ENCODE peak calls at places on chromosomes 12 and 14, in four cellular contexts. S is stimulated activated CD4-positive, alpha-beta T cell treated with anti-CD3 and anti-CD28 coated beads, Interleukin-4, amount 100 ng/mL, for 24 hours; Y is left cardiac atrium; B is NCI-H1694. H is an unnamed sample.

GRCh38 chr12:57868870-57869609 is 22.5 kb upstream of the CTDSP2 start:
- DNase-seq in S (no peak), Y (peak), B (peak), H (no peak)

GRCh38 chr14:103767306-103767894 is 51.8 kb downstream of the ZFYVE21 start:
- DNase-seq in S (no peak), Y (no peak), B (no peak), H (no peak)

GRCh38 chr14:44846232-44846824 is 115.4 kb downstream of the KLHL28 start:
- DNase-seq in S (no peak), Y (no peak), B (peak), H (peak)

GRCh38 chr12:54716284-54716683 is 68.1 kb upstream of the DCD start:
- DNase-seq in S (no peak), Y (no peak), B (no peak), H (no peak)

GRCh38 chr12:115943630-115944391 is 333.7 kb downstream of the MED13L start:
- DNase-seq in S (no peak), Y (peak), B (no peak), H (no peak)

GRCh38 chr14:24848427-24848826 is 201.5 kb downstream of the STXBP6 start:
- DNase-seq in S (no peak), Y (no peak), B (no peak), H (no peak)

GRCh38 chr14:101812071-101812470 is 50.6 kb downstream of the PPP2R5C start:
- DNase-seq in S (no peak), Y (no peak), B (no peak), H (no peak)

GRCh38 chr12:53817021-53817389 is 65.2 kb upstream of the CISTR start:
- DNase-seq in S (no peak), Y (no peak), B (no peak), H (no peak)

GRCh38 chr12:74370608-74371216 is 166.9 kb upstream of the ATXN7L3B start:
- DNase-seq in S (no peak), Y (no peak), B (no peak), H (no peak)

GRCh38 chr14:96038920-96039632 is at the start of gene C14orf132:
- DNase-seq in S (peak), Y (peak), B (peak), H (peak)

GRCh38 chr14:106586098-106586704 is 1059.8 kb downstream of the TMEM121 start:
- DNase-seq in S (peak), Y (peak), B (peak), H (peak)

GRCh38 chr14:36939265-36939664 is 233.1 kb downstream of the SLC25A21 start:
- DNase-seq in S (no peak), Y (no peak), B (no peak), H (no peak)

GRCh38 chr12:12333980-12334709 is 15.9 kb downstream of the MANSC1 start:
- DNase-seq in S (peak), Y (peak), B (peak), H (peak)

GRCh38 chr12:123390415-123391093 is 6.6 kb downstream of the KMT5A start:
- DNase-seq in S (no peak), Y (no peak), B (no peak), H (no peak)

GRCh38 chr12:65532744-65533143 is 254.3 kb downstream of the MSRB3 start:
- DNase-seq in S (no peak), Y (no peak), B (no peak), H (no peak)

GRCh38 chr14:64628940-64629403 is 75.3 kb upstream of the PLEKHG3 start:
- DNase-seq in S (no peak), Y (no peak), B (no peak), H (no peak)

GRCh38 chr12:124952295-124952694 is 36.6 kb downstream of the DHX37 start:
- DNase-seq in S (no peak), Y (no peak), B (no peak), H (no peak)

GRCh38 chr12:57755454-57756372 is 810 bp downstream of the MARCHF9 start:
- DNase-seq in S (peak), Y (no peak), B (no peak), H (peak)

GRCh38 chr12:88638388-88638787 is 58.1 kb upstream of the KITLG start:
- DNase-seq in S (no peak), Y (no peak), B (no peak), H (no peak)

GRCh38 chr12:93229494-93230310 is 148.0 kb upstream of the NUDT4 start:
- DNase-seq in S (no peak), Y (no peak), B (no peak), H (no peak)

GRCh38 chr12:26767116-26767515 is 65.9 kb downstream of the ITPR2 start:
- DNase-seq in S (no peak), Y (no peak), B (no peak), H (peak)

GRCh38 chr12:115891551-115891950 is 385.9 kb downstream of the MED13L start:
- DNase-seq in S (no peak), Y (no peak), B (no peak), H (no peak)

GRCh38 chr14:105204206-105204930 is 23.3 kb upstream of the NUDT14 start:
- DNase-seq in S (no peak), Y (peak), B (no peak), H (no peak)

GRCh38 chr14:79971330-79971729 is 240.0 kb downstream of the DIO2 start:
- DNase-seq in S (no peak), Y (no peak), B (no peak), H (no peak)

GRCh38 chr14:96158735-96159134 is 45.9 kb upstream of the BDKRB2 start:
- DNase-seq in S (no peak), Y (no peak), B (no peak), H (no peak)

GRCh38 chr12:90940872-90941499 is 14.0 kb downstream of the CCER1 start:
- DNase-seq in S (no peak), Y (no peak), B (peak), H (no peak)

GRCh38 chr12:64665506-64665905 is 55.2 kb downstream of the RASSF3 start:
- DNase-seq in S (peak), Y (no peak), B (no peak), H (peak)

GRCh38 chr14:92690171-92691011 is 58.0 kb downstream of the LGMN start:
- DNase-seq in S (no peak), Y (no peak), B (peak), H (peak)

GRCh38 chr12:113359939-113360748 is 1.8 kb downstream of the PLBD2 start:
- DNase-seq in S (no peak), Y (no peak), B (no peak), H (peak)

GRCh38 chr12:38932320-38932719 is 26.9 kb upstream of the CPNE8 start:
- DNase-seq in S (no peak), Y (no peak), B (no peak), H (no peak)

GRCh38 chr12:116319851-116320621 is 42.5 kb upstream of the MED13L start:
- DNase-seq in S (peak), Y (peak), B (no peak), H (peak)

GRCh38 chr12:117980621-117981020 is 11.8 kb upstream of the KSR2 start:
- DNase-seq in S (no peak), Y (no peak), B (no peak), H (no peak)

GRCh38 chr14:50257728-50258127 is 26.4 kb upstream of the SOS2 start:
- DNase-seq in S (no peak), Y (no peak), B (no peak), H (no peak)

GRCh38 chr14:76987956-76988520 is 40.5 kb downstream of the IRF2BPL start:
- DNase-seq in S (no peak), Y (no peak), B (no peak), H (no peak)

GRCh38 chr12:77204055-77204454 is 138.7 kb upstream of the E2F7 start:
- DNase-seq in S (no peak), Y (no peak), B (no peak), H (no peak)

GRCh38 chr14:40099316-40099715 is 667.1 kb upstream of the FBXO33 start:
- DNase-seq in S (no peak), Y (no peak), B (no peak), H (no peak)

GRCh38 chr12:123528858-123529257 is 4.7 kb downstream of the RILPL1 start:
- DNase-seq in S (no peak), Y (no peak), B (no peak), H (no peak)

GRCh38 chr14:100770605-100771120 is 44.0 kb downstream of the DLK1 start:
- DNase-seq in S (no peak), Y (no peak), B (no peak), H (no peak)

GRCh38 chr12:59834659-59835474 is 239.0 kb downstream of the SLC16A7 start:
- DNase-seq in S (no peak), Y (no peak), B (no peak), H (peak)